ENCODE peak calls at places on chromosomes 7 and 10, in nine cellular contexts. One of them, this sample, is unnamed.

GRCh38 chr7:34837316-34837715 is 179.3 kb downstream of the NPSR1 start:
- DNase-seq in epithelial cell of esophagus: no peak
- DNase-seq in hepatocyte: no peak
- DNase-seq in RWPE1: no peak
- DNase-seq in coronary artery: no peak
- DNase-seq in left lung: no peak
- DNase-seq in A549: no peak
- DNase-seq in vagina: no peak
- DNase-seq in lower leg skin: no peak
- DNase-seq in this sample: no peak

GRCh38 chr7:30709549-30709948 is 27.3 kb upstream of the CRHR2 start:
- DNase-seq in epithelial cell of esophagus: no peak
- DNase-seq in hepatocyte: no peak
- DNase-seq in RWPE1: no peak
- DNase-seq in coronary artery: no peak
- DNase-seq in left lung: no peak
- DNase-seq in A549: no peak
- DNase-seq in vagina: no peak
- DNase-seq in lower leg skin: no peak
- DNase-seq in this sample: no peak

GRCh38 chr7:100428967-100429636 is 529 bp upstream of the MEPCE start:
- DNase-seq in epithelial cell of esophagus: peak; percentile 100
- DNase-seq in hepatocyte: peak; percentile 100
- DNase-seq in RWPE1: peak; percentile 99
- DNase-seq in coronary artery: peak; percentile 100
- DNase-seq in left lung: peak; percentile 100
- DNase-seq in A549: peak; percentile 93
- DNase-seq in vagina: peak; percentile 100
- DNase-seq in lower leg skin: peak; percentile 100
- DNase-seq in this sample: peak; percentile 100

GRCh38 chr7:107946451-107946850 is 55.5 kb downstream of the DLD start:
- DNase-seq in epithelial cell of esophagus: peak; percentile 45
- DNase-seq in hepatocyte: no peak
- DNase-seq in RWPE1: peak; percentile 33
- DNase-seq in coronary artery: no peak
- DNase-seq in left lung: no peak
- DNase-seq in A549: no peak
- DNase-seq in vagina: no peak
- DNase-seq in lower leg skin: no peak
- DNase-seq in this sample: no peak

GRCh38 chr7:149254181-149254858 is 7.7 kb upstream of the ZNF783 start:
- DNase-seq in epithelial cell of esophagus: no peak
- DNase-seq in hepatocyte: no peak
- DNase-seq in RWPE1: no peak
- DNase-seq in coronary artery: no peak
- DNase-seq in left lung: no peak
- DNase-seq in A549: no peak
- DNase-seq in vagina: no peak
- DNase-seq in lower leg skin: no peak
- DNase-seq in this sample: no peak

GRCh38 chr10:96073722-96074121 is 30.3 kb downstream of the CCNJ start:
- DNase-seq in epithelial cell of esophagus: peak; percentile 68
- DNase-seq in hepatocyte: no peak
- DNase-seq in RWPE1: peak; percentile 37
- DNase-seq in coronary artery: no peak
- DNase-seq in left lung: no peak
- DNase-seq in A549: no peak
- DNase-seq in vagina: no peak
- DNase-seq in lower leg skin: no peak
- DNase-seq in this sample: no peak

GRCh38 chr7:16428672-16429071 is 7.3 kb upstream of the CRPPA start:
- DNase-seq in epithelial cell of esophagus: peak; percentile 14
- DNase-seq in hepatocyte: no peak
- DNase-seq in RWPE1: no peak
- DNase-seq in coronary artery: no peak
- DNase-seq in left lung: no peak
- DNase-seq in A549: no peak
- DNase-seq in vagina: no peak
- DNase-seq in lower leg skin: no peak
- DNase-seq in this sample: no peak

GRCh38 chr10:132774905-132775863 is 10.8 kb downstream of the NKX6-2 start:
- DNase-seq in epithelial cell of esophagus: no peak
- DNase-seq in hepatocyte: peak; percentile 64
- DNase-seq in RWPE1: no peak
- DNase-seq in coronary artery: no peak
- DNase-seq in left lung: no peak
- DNase-seq in A549: no peak
- DNase-seq in vagina: no peak
- DNase-seq in lower leg skin: no peak
- DNase-seq in this sample: no peak

GRCh38 chr10:123682477-123682876 is 16.3 kb downstream of the GPR26 start:
- DNase-seq in epithelial cell of esophagus: no peak
- DNase-seq in hepatocyte: no peak
- DNase-seq in RWPE1: no peak
- DNase-seq in coronary artery: no peak
- DNase-seq in left lung: no peak
- DNase-seq in A549: no peak
- DNase-seq in vagina: no peak
- DNase-seq in lower leg skin: no peak
- DNase-seq in this sample: no peak

GRCh38 chr10:119761106-119761505 is 35.3 kb downstream of the INPP5F start:
- DNase-seq in epithelial cell of esophagus: peak; percentile 73
- DNase-seq in hepatocyte: peak; percentile 29
- DNase-seq in RWPE1: peak; percentile 55
- DNase-seq in coronary artery: no peak
- DNase-seq in left lung: no peak
- DNase-seq in A549: no peak
- DNase-seq in vagina: no peak
- DNase-seq in lower leg skin: no peak
- DNase-seq in this sample: no peak

GRCh38 chr7:158323741-158324396 is 263.8 kb downstream of the PTPRN2 start:
- DNase-seq in epithelial cell of esophagus: no peak
- DNase-seq in hepatocyte: no peak
- DNase-seq in RWPE1: no peak
- DNase-seq in coronary artery: peak; percentile 40
- DNase-seq in left lung: no peak
- DNase-seq in A549: no peak
- DNase-seq in vagina: peak; percentile 71
- DNase-seq in lower leg skin: no peak
- DNase-seq in this sample: no peak

GRCh38 chr7:134823400-134823799 is 44.0 kb downstream of the CALD1 start:
- DNase-seq in epithelial cell of esophagus: no peak
- DNase-seq in hepatocyte: no peak
- DNase-seq in RWPE1: no peak
- DNase-seq in coronary artery: no peak
- DNase-seq in left lung: no peak
- DNase-seq in A549: no peak
- DNase-seq in vagina: no peak
- DNase-seq in lower leg skin: no peak
- DNase-seq in this sample: no peak

GRCh38 chr7:143914938-143915337 is 13.0 kb upstream of the TCAF1 start:
- DNase-seq in epithelial cell of esophagus: no peak
- DNase-seq in hepatocyte: no peak
- DNase-seq in RWPE1: no peak
- DNase-seq in coronary artery: no peak
- DNase-seq in left lung: no peak
- DNase-seq in A549: no peak
- DNase-seq in vagina: no peak
- DNase-seq in lower leg skin: no peak
- DNase-seq in this sample: no peak

GRCh38 chr10:5890519-5890878 is 456 bp downstream of the FBH1 start:
- DNase-seq in epithelial cell of esophagus: peak; percentile 44
- DNase-seq in hepatocyte: peak; percentile 48
- DNase-seq in RWPE1: peak; percentile 36
- DNase-seq in coronary artery: peak; percentile 77
- DNase-seq in left lung: no peak
- DNase-seq in A549: peak; percentile 40
- DNase-seq in vagina: no peak
- DNase-seq in lower leg skin: peak; percentile 86
- DNase-seq in this sample: peak; percentile 21

GRCh38 chr10:12684784-12685183 is 316.7 kb downstream of the CCDC3 start:
- DNase-seq in epithelial cell of esophagus: no peak
- DNase-seq in hepatocyte: no peak
- DNase-seq in RWPE1: no peak
- DNase-seq in coronary artery: no peak
- DNase-seq in left lung: no peak
- DNase-seq in A549: no peak
- DNase-seq in vagina: no peak
- DNase-seq in lower leg skin: no peak
- DNase-seq in this sample: no peak

DNA sequence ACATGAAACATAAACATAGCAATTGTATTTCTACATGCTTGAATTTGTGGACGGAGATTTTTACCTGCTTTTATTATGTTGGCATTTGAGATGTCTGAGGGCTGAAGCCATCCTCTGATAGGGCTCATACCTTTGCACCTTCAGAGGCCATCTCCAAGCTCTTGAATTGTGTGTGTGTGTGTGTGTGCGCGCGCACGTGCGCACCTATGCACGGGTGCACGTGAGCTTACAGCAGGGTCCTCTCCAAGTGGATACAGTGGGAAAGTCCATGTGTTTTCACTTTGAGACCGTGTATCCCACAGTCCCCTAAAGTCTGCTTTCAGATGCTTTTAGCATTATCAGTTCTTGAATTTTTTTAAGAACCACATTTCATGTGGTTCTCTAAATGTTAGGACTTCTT is 178.6 kb downstream of the RAB11FIP2 start:
- DNase-seq in epithelial cell of esophagus: no peak
- DNase-seq in hepatocyte: no peak
- DNase-seq in RWPE1: no peak
- DNase-seq in coronary artery: no peak
- DNase-seq in left lung: no peak
- DNase-seq in A549: no peak
- DNase-seq in vagina: no peak
- DNase-seq in lower leg skin: no peak
- DNase-seq in this sample: no peak
- TF ChIP-seq CTCF in epithelial cell of esophagus: no peak
- TF ChIP-seq CTCF in hepatocyte: no peak
- TF ChIP-seq CTCF in RWPE1: no peak
- TF ChIP-seq CTCF in coronary artery: no peak
- TF ChIP-seq CTCF in left lung: no peak
- TF ChIP-seq CTCF in A549: no peak
- TF ChIP-seq CTCF in vagina: no peak
- TF ChIP-seq CTCF in lower leg skin: no peak
- TF ChIP-seq CTCF in this sample: no peak

DNA sequence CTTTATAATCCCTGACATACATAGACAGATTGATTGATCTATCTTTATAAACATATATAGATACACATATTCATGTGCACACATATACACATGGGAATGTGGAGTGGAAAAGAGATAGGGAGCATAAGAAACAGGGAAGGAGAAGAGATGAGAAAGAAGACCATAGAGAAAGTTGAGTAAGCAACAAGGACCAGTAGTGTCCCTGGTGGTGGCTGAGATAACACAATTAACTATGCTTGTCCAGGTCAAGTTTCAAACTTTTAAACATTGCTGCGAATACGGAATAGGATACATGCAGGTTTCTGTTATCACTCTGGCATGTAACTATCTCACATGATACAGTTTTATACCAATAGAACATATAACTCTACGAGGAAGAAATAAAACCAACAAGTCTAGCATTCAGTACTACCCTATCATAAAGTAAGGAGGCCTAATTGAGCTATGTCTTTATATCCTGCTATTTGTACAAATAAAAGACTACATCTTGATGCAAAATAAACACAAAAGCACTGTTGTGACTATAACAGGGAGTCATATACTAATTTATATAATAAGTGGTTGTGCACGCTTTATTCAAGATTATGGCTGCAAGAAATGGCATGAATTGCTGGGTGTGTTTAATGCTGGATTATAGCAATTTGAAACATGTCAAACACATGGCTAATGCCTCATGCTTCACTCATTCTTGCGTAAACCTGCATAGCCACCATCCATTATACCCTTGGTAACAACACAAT is 8.0 kb downstream of the FOXP2 start:
- DNase-seq in epithelial cell of esophagus: peak; percentile 60
- DNase-seq in hepatocyte: no peak
- DNase-seq in RWPE1: no peak
- DNase-seq in coronary artery: no peak
- DNase-seq in left lung: no peak
- DNase-seq in A549: no peak
- DNase-seq in vagina: no peak
- DNase-seq in lower leg skin: no peak
- DNase-seq in this sample: no peak
- TF ChIP-seq CTCF in epithelial cell of esophagus: peak; percentile 53
- TF ChIP-seq CTCF in hepatocyte: peak; percentile 29
- TF ChIP-seq CTCF in RWPE1: peak; percentile 12
- TF ChIP-seq CTCF in coronary artery: no peak
- TF ChIP-seq CTCF in left lung: no peak
- TF ChIP-seq CTCF in A549: no peak
- TF ChIP-seq CTCF in vagina: no peak
- TF ChIP-seq CTCF in lower leg skin: no peak
- TF ChIP-seq CTCF in this sample: peak; percentile 37

GRCh38 chr10:75272896-75273295 is 37.1 kb upstream of the COMTD1 start:
- DNase-seq in epithelial cell of esophagus: no peak
- DNase-seq in hepatocyte: no peak
- DNase-seq in RWPE1: no peak
- DNase-seq in coronary artery: no peak
- DNase-seq in left lung: no peak
- DNase-seq in A549: no peak
- DNase-seq in vagina: no peak
- DNase-seq in lower leg skin: no peak
- DNase-seq in this sample: no peak

GRCh38 chr10:75281980-75282379 is 46.2 kb upstream of the COMTD1 start:
- DNase-seq in epithelial cell of esophagus: peak; percentile 68
- DNase-seq in hepatocyte: peak; percentile 29
- DNase-seq in RWPE1: peak; percentile 55
- DNase-seq in coronary artery: peak; percentile 31
- DNase-seq in left lung: no peak
- DNase-seq in A549: no peak
- DNase-seq in vagina: peak; percentile 56
- DNase-seq in lower leg skin: peak; percentile 37
- DNase-seq in this sample: no peak

GRCh38 chr10:75276029-75276872 is 40.5 kb upstream of the COMTD1 start:
- DNase-seq in epithelial cell of esophagus: no peak
- DNase-seq in hepatocyte: no peak
- DNase-seq in RWPE1: no peak
- DNase-seq in coronary artery: no peak
- DNase-seq in left lung: no peak
- DNase-seq in A549: no peak
- DNase-seq in vagina: no peak
- DNase-seq in lower leg skin: peak; percentile 83
- DNase-seq in this sample: no peak
- TF ChIP-seq CTCF in epithelial cell of esophagus: no peak
- TF ChIP-seq CTCF in hepatocyte: no peak
- TF ChIP-seq CTCF in RWPE1: no peak
- TF ChIP-seq CTCF in coronary artery: no peak
- TF ChIP-seq CTCF in left lung: no peak
- TF ChIP-seq CTCF in A549: no peak
- TF ChIP-seq CTCF in vagina: no peak
- TF ChIP-seq CTCF in lower leg skin: no peak
- TF ChIP-seq CTCF in this sample: no peak

DNA sequence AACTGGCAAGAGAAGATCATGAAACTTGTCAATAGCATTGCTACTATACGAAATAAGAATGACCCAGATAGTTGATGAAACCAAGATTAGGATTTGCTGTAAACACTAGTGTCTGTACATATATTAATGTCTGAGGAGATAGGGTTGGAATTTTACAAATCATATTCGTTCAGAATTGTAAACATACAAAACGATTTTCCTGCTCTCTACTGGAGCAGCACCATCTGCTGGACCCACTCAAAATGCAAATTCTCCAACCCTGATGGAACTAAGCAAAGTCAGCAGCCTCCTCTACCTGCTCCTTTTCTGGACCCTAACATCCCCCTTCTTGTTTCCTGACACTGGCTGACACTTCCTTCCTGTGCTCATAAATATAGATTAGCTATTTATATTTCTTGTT is 29.4 kb upstream of the SGMS1 start:
- DNase-seq in epithelial cell of esophagus: peak; percentile 42
- DNase-seq in hepatocyte: peak; percentile 26
- DNase-seq in RWPE1: peak; percentile 20
- DNase-seq in coronary artery: no peak
- DNase-seq in left lung: no peak
- DNase-seq in A549: no peak
- DNase-seq in vagina: no peak
- DNase-seq in lower leg skin: no peak
- DNase-seq in this sample: no peak
- TF ChIP-seq CTCF in epithelial cell of esophagus: peak; percentile 72
- TF ChIP-seq CTCF in hepatocyte: peak; percentile 57
- TF ChIP-seq CTCF in RWPE1: peak; percentile 44
- TF ChIP-seq CTCF in coronary artery: peak; percentile 49
- TF ChIP-seq CTCF in left lung: peak; percentile 35
- TF ChIP-seq CTCF in A549: peak; percentile 49
- TF ChIP-seq CTCF in vagina: peak; percentile 36
- TF ChIP-seq CTCF in lower leg skin: no peak
- TF ChIP-seq CTCF in this sample: no peak